ENCODE peak calls at places on chromosome X, in nine cellular contexts. P, T, N, E, H, Q, A, M and G are unnamed samples.

GRCh38 chrX:118974908-118975671 is 672 bp downstream of the LONRF3 start:
- DNase-seq in T (peak), E (peak), P (peak), N (no peak), H (peak), Q (no peak), A (peak), M (peak), G (no peak)

GRCh38 chrX:138287200-138287865 is 424.2 kb downstream of the FGF13 start:
- DNase-seq in Q (no peak), N (no peak), H (no peak), T (no peak), E (no peak), P (no peak), M (no peak), A (no peak), G (no peak)

GRCh38 chrX:14015294-14015693 is 14.4 kb downstream of the GEMIN8 start:
- DNase-seq in P (no peak), Q (no peak), H (no peak), N (no peak), E (no peak), A (no peak), T (no peak), M (no peak), G (peak)

GRCh38 chrX:53095796-53096195 is 1.9 kb downstream of the KANTR start:
- DNase-seq in Q (no peak), N (no peak), T (no peak), H (no peak), E (no peak), A (no peak), P (no peak), M (no peak), G (no peak)

GRCh38 chrX:153889123-153889522 is 3.1 kb upstream of the L1CAM start:
- DNase-seq in N (no peak), Q (no peak), T (no peak), E (no peak), H (no peak), M (no peak), A (no peak), P (no peak), G (no peak)

GRCh38 chrX:112800901-112801775 is 39.5 kb downstream of the AMOT start:
- DNase-seq in T (no peak), A (no peak), H (no peak), M (no peak), Q (no peak), N (no peak), P (no peak), E (no peak), G (no peak)

GRCh38 chrX:118839334-118839958 is 15.8 kb downstream of the ZCCHC12 start:
- DNase-seq in P (peak), A (peak), H (peak), E (peak), N (no peak), M (peak), Q (no peak), T (peak), G (peak)

GRCh38 chrX:104084063-104084462 is 8.0 kb upstream of the TMSB15C start:
- DNase-seq in H (no peak), E (peak), A (no peak), N (no peak), M (no peak), T (no peak), P (peak), Q (no peak), G (no peak)

GRCh38 chrX:75155454-75155829 is 641 bp downstream of the ABCB7 start:
- DNase-seq in T (no peak), E (no peak), Q (no peak), M (no peak), N (no peak), H (no peak), A (no peak), P (no peak), G (peak)

GRCh38 chrX:119784747-119785446 is 6.5 kb downstream of the RPL39 start:
- DNase-seq in A (no peak), N (no peak), H (no peak), E (peak), T (no peak), M (peak), Q (no peak), P (peak), G (peak)

GRCh38 chrX:75547783-75548182 is 24.9 kb upstream of the ZDHHC15 start:
- DNase-seq in M (no peak), T (peak), H (no peak), N (no peak), P (no peak), A (peak), E (peak), Q (no peak), G (no peak)

GRCh38 chrX:127726227-127726626 is 326.0 kb downstream of the ACTRT1 start:
- DNase-seq in N (no peak), H (no peak), A (no peak), M (no peak), Q (no peak), E (no peak), T (no peak), P (no peak), G (no peak)

GRCh38 chrX:75648803-75649588 is 126.2 kb upstream of the ZDHHC15 start:
- DNase-seq in E (no peak), A (no peak), N (no peak), M (no peak), T (no peak), H (no peak), Q (no peak), P (no peak), G (no peak)

GRCh38 chrX:77785400-77785745 is 643 bp downstream of the ATRX start:
- DNase-seq in E (no peak), A (no peak), T (no peak), N (no peak), H (no peak), M (no peak), Q (no peak), P (no peak), G (peak)

GRCh38 chrX:153767674-153768055 is 3.6 kb downstream of the PLXNB3 start:
- DNase-seq in H (no peak), N (no peak), M (peak), A (no peak), P (no peak), Q (no peak), E (no peak), T (peak), G (no peak)

GRCh38 chrX:17412692-17413091 is 37.7 kb downstream of the NHS start:
- DNase-seq in P (no peak), A (no peak), N (peak), M (no peak), T (no peak), E (no peak), H (no peak), Q (no peak), G (peak)

GRCh38 chrX:15143050-15143824 is 126.6 kb downstream of the ASB9 start:
- DNase-seq in A (peak), Q (no peak), M (peak), N (no peak), P (peak), H (no peak), E (peak), T (no peak), G (peak)

GRCh38 chrX:370963-371745 is 15.6 kb downstream of the PPP2R3B start:
- DNase-seq in N (no peak), H (no peak), A (no peak), Q (no peak), P (peak), M (no peak), E (no peak), T (no peak), G (no peak)

GRCh38 chrX:33190016-33190415 is 21.3 kb downstream of the DMD start:
- DNase-seq in A (no peak), H (no peak), P (no peak), Q (no peak), E (no peak), M (no peak), N (no peak), T (no peak), G (peak)

GRCh38 chrX:103628386-103629290 is at the start of gene TCEAL1:
- DNase-seq in A (peak), H (peak), T (peak), E (peak), M (peak), P (peak), N (no peak), Q (no peak), G (peak)

GRCh38 chrX:103562801-103563200 is 22.5 kb upstream of the TCEAL4 start:
- DNase-seq in P (no peak), E (no peak), A (no peak), H (no peak), N (no peak), Q (no peak), T (no peak), M (no peak), G (peak)

GRCh38 chrX:46184749-46185148 is 360.5 kb downstream of the ZNF674 start:
- DNase-seq in M (no peak), H (no peak), Q (no peak), P (no peak), E (no peak), A (no peak), T (no peak), N (no peak), G (peak)

GRCh38 chrX:123986377-123986776 is 24.9 kb downstream of the STAG2 start:
- DNase-seq in N (no peak), T (no peak), H (no peak), M (no peak), Q (no peak), P (no peak), A (no peak), E (no peak), G (no peak)

GRCh38 chrX:108091878-108092291 is 307 bp downstream of the ATG4A start:
- DNase-seq in E (no peak), H (no peak), A (no peak), N (no peak), M (no peak), Q (no peak), T (no peak), P (no peak), G (peak)

GRCh38 chrX:16712116-16712824 is at the start of gene CTPS2:
- DNase-seq in Q (no peak), N (no peak), T (peak), H (peak), A (peak), M (peak), P (peak), E (peak), G (peak)

GRCh38 chrX:133983974-133984578 is 1.3 kb downstream of the GPC3 start:
- DNase-seq in P (peak), Q (no peak), A (no peak), N (no peak), M (peak), E (no peak), T (no peak), H (no peak), G (no peak)

GRCh38 chrX:10549280-10549679 is 71.1 kb downstream of the MID1 start:
- DNase-seq in Q (no peak), M (peak), A (no peak), P (no peak), H (no peak), E (no peak), T (no peak), N (no peak), G (no peak)

GRCh38 chrX:136168929-136169735 is 21.8 kb downstream of the FHL1 start:
- DNase-seq in Q (peak), M (no peak), H (peak), E (no peak), P (no peak), A (no peak), T (peak), N (peak), G (peak)

GRCh38 chrX:134749651-134750450 is 91.6 kb upstream of the PLAC1 start:
- DNase-seq in M (no peak), A (no peak), N (no peak), E (no peak), P (no peak), T (no peak), H (no peak), Q (no peak), G (peak)

GRCh38 chrX:48465336-48465933 is 4.6 kb downstream of the SLC38A5 start:
- DNase-seq in N (peak), E (no peak), A (no peak), M (no peak), H (no peak), Q (no peak), T (no peak), P (peak), G (peak)

GRCh38 chrX:138150709-138151108 is 560.8 kb downstream of the FGF13 start:
- DNase-seq in N (no peak), M (no peak), H (no peak), A (no peak), P (no peak), E (no peak), T (no peak), Q (no peak), G (no peak)

GRCh38 chrX:8897259-8897658 is 96.1 kb upstream of the FAM9A start:
- DNase-seq in N (no peak), Q (no peak), M (no peak), P (no peak), H (no peak), E (no peak), T (no peak), A (no peak), G (peak)

GRCh38 chrX:418927-419729 is 32.4 kb upstream of the PPP2R3B start:
- DNase-seq in H (no peak), P (no peak), M (peak), A (peak), E (no peak), N (no peak), Q (no peak), T (peak), G (no peak)

GRCh38 chrX:110442631-110443030 is 84.0 kb downstream of the RTL9 start:
- DNase-seq in Q (no peak), A (no peak), T (no peak), P (no peak), E (no peak), H (no peak), M (no peak), N (no peak), G (peak)

GRCh38 chrX:18899796-18900380 is 84.0 kb downstream of the PHKA2 start:
- DNase-seq in A (no peak), T (no peak), P (peak), E (no peak), H (no peak), Q (no peak), N (no peak), M (no peak), G (peak)
- TF ChIP-seq CTCF in A (peak), T (no peak), P (peak), E (no peak), H (no peak), Q (peak), N (peak), M (no peak), G (no peak)

GRCh38 chrX:132958086-132958703 is at the start of gene HS6ST2:
- DNase-seq in H (no peak), Q (no peak), N (no peak), T (no peak), A (no peak), M (peak), E (peak), P (no peak), G (no peak)
- H3K4me3 ChIP-seq in H (peak), Q (peak), N (no peak), T (peak), A (peak), M (no peak), E (peak), P (no peak), G (no peak)

GRCh38 chrX:68631331-68631730 is 16.1 kb upstream of the STARD8 start:
- DNase-seq in T (no peak), M (no peak), H (no peak), E (no peak), P (no peak), Q (no peak), N (no peak), A (no peak), G (peak)

GRCh38 chrX:68632491-68632890 is 15.0 kb upstream of the STARD8 start:
- DNase-seq in H (no peak), P (no peak), N (no peak), M (no peak), Q (no peak), A (no peak), E (no peak), T (no peak), G (no peak)

GRCh38 chrX:68640661-68641060 is 6.8 kb upstream of the STARD8 start:
- DNase-seq in N (no peak), M (no peak), H (no peak), E (no peak), Q (no peak), P (no peak), T (no peak), A (no peak), G (no peak)

GRCh38 chrX:68633981-68634380 is 13.5 kb upstream of the STARD8 start:
- DNase-seq in A (no peak), E (no peak), H (no peak), N (no peak), Q (no peak), P (no peak), M (no peak), T (no peak), G (no peak)

DNA sequence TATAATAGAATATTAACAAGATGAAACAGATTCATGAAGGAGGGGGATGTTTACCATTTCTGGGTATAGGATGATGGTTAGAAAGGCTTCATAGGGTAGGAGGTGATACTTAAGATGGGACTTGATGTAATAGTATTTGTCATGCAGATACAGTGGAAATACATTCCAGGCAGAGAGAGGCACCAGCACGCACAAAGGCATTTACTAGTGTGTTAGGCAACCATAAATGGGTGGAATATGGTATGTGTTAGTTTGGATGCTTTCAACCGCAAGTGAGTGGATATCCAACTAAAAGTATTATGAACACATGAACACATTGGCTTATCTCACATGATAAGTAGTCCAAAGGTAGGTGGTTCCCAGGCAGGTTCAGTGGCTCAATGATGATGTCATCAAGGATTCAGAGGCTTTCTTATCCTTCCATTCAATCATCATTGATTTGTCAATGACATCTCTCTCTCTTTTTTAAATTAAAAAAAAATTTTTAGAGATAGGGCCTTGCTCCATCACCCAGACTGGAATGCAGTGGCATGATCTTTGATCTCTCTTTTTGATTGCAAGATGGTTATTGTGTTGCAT is 12.7 kb upstream of the STARD8 start:
- DNase-seq in E (no peak), T (no peak), A (no peak), H (no peak), N (peak), Q (no peak), M (no peak), P (no peak), G (peak)
- TF ChIP-seq CTCF in E (no peak), T (no peak), A (no peak), H (no peak), N (no peak), Q (no peak), M (no peak), P (no peak), G (no peak)

DNA sequence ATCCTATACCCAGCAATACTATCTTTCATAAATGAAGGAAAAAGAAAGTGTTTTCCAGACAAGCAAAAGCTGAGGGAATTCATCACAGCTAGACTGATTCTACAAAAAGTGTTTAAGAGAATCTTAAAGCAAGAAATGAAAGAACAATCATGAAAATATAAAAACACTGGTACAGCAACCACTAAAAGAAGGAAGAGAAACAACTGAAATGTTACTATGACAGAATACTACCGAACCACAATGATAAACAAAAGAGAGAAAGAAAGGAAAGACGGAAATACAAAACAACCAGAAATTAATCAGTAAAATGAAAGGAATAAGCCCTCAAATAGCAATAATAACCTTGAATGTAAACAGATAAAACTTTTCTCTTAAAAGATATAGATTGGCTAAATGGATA is 110.8 kb upstream of the AFF2 start:
- DNase-seq in A (no peak), M (no peak), Q (no peak), N (no peak), E (no peak), T (no peak), H (no peak), P (no peak), G (no peak)
- H3K4me3 ChIP-seq in A (no peak), M (no peak), Q (no peak), N (no peak), E (no peak), T (no peak), H (no peak), P (no peak), G (no peak)

GRCh38 chrX:128781506-128781905 is 729.3 kb upstream of the ACTRT1 start:
- DNase-seq in T (no peak), Q (no peak), H (no peak), N (no peak), P (no peak), E (peak), M (peak), A (no peak), G (no peak)
- TF ChIP-seq CTCF in T (peak), Q (peak), H (no peak), N (no peak), P (no peak), E (no peak), M (no peak), A (no peak), G (no peak)

GRCh38 chrX:129983575-129984131 is 1.2 kb downstream of the BCORL1 start:
- DNase-seq in A (peak), H (peak), N (no peak), E (peak), T (peak), Q (no peak), M (peak), P (peak), G (no peak)

GRCh38 chrX:129981207-129981553 is 1.3 kb upstream of the BCORL1 start:
- DNase-seq in A (no peak), P (no peak), N (no peak), E (no peak), M (no peak), H (no peak), Q (no peak), T (no peak), G (no peak)

GRCh38 chrX:129984196-129984962 is 1.9 kb downstream of the BCORL1 start:
- DNase-seq in A (peak), E (peak), N (no peak), H (peak), Q (no peak), P (peak), M (peak), T (peak), G (no peak)

GRCh38 chrX:129981752-129982299 is 609 bp upstream of the BCORL1 start:
- DNase-seq in E (no peak), T (no peak), A (no peak), M (no peak), N (no peak), H (no peak), Q (no peak), P (no peak), G (no peak)

DNA sequence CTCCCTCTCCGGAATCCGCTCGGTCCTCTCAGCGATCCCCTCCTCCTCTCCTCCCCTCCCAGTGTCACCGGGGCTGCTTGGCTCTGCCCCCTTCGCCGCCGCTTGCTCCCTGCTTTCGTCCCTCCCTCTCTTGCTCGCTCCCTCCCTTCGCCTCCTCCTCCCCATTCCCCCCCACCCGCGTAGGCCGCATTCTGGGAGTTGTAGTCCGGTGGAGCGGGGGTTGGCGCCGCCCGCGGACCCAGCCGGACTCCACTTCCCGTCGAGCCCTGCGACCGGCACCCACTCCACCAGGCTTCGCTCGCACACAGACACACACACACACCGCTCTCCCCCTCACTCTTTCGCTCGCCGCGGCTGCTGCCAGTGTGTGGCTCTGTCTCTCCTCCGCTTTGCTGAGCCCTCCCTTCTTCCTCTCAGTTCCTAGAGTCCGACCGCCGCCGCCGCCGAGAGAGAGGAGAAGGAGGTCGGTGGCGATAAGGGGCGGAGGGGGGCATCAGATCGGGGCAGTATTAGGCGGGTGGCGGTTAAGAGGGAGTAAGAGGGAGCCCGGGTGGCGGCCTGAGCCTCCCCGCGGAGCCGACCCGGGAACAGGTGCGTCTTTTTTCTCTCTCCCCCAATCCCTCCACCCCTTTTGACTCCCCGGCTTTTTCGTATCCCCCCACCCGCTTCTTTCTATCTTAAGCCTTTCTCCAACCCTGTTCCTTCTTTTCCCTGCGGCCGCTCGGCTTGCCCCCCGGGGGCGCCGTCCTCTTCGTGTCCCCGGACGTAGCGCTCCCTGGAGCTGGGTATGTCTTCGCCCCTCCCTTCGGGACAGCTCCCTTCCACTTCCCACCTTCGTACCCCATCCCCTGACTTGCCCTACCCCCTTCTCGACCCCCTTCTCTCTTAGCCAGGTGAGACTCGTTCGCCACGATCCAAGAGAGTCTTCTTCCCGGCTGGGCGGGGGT is at the start of gene BCORL1:
- DNase-seq in E (peak), Q (peak), M (peak), T (peak), P (peak), H (peak), N (peak), A (peak), G (peak)
- H3K4me3 ChIP-seq in E (no peak), Q (peak), M (peak), T (no peak), P (peak), H (no peak), N (no peak), A (no peak), G (peak)

GRCh38 chrX:12447448-12448154 is 309.3 kb downstream of the FRMPD4 start:
- DNase-seq in H (no peak), T (peak), N (peak), A (no peak), P (no peak), E (no peak), M (no peak), Q (no peak), G (peak)
- TF ChIP-seq CTCF in H (no peak), T (no peak), N (peak), A (no peak), P (no peak), E (no peak), M (no peak), Q (peak), G (peak)